ENCODE peak calls at places on chromosomes 5 and 9, in four cellular contexts. One of them, this sample, is unnamed.

GRCh38 chr5:159341914-159342313 is 11.6 kb upstream of the IL12B start:
- DNase-seq in NCI-H446 treated with DMSO at 0.1 percent for 48 hours: no peak
- DNase-seq in IMR-90: peak
- DNase-seq in SW 1271: peak
- DNase-seq in this sample: peak

GRCh38 chr9:136610426-136610825 is 52.3 kb upstream of the EGFL7 start:
- DNase-seq in NCI-H446 treated with DMSO at 0.1 percent for 48 hours: no peak
- DNase-seq in IMR-90: no peak
- DNase-seq in SW 1271: no peak
- DNase-seq in this sample: no peak

GRCh38 chr5:175728885-175729828 is 71.3 kb downstream of the HRH2 start:
- DNase-seq in NCI-H446 treated with DMSO at 0.1 percent for 48 hours: no peak
- DNase-seq in IMR-90: no peak
- DNase-seq in SW 1271: no peak
- DNase-seq in this sample: peak

GRCh38 chr5:6633469-6634326 is 458 bp downstream of the SRD5A1 start:
- DNase-seq in NCI-H446 treated with DMSO at 0.1 percent for 48 hours: peak
- DNase-seq in IMR-90: peak
- DNase-seq in SW 1271: peak
- DNase-seq in this sample: peak

GRCh38 chr9:112846528-112847488 is 43.9 kb downstream of the SLC46A2 start:
- DNase-seq in NCI-H446 treated with DMSO at 0.1 percent for 48 hours: no peak
- DNase-seq in IMR-90: peak
- DNase-seq in SW 1271: no peak
- DNase-seq in this sample: peak

GRCh38 chr5:169300468-169301385 is at the start of gene SLIT3:
- DNase-seq in NCI-H446 treated with DMSO at 0.1 percent for 48 hours: no peak
- DNase-seq in IMR-90: peak
- DNase-seq in SW 1271: peak
- DNase-seq in this sample: peak

GRCh38 chr9:32706004-32706749 is 70.7 kb upstream of the TAF1L start:
- DNase-seq in NCI-H446 treated with DMSO at 0.1 percent for 48 hours: no peak
- DNase-seq in IMR-90: peak
- DNase-seq in SW 1271: no peak
- DNase-seq in this sample: peak

GRCh38 chr9:125829743-125830142 is 82.6 kb downstream of the PBX3 start:
- DNase-seq in NCI-H446 treated with DMSO at 0.1 percent for 48 hours: no peak
- DNase-seq in IMR-90: peak
- DNase-seq in SW 1271: no peak
- DNase-seq in this sample: no peak

GRCh38 chr5:154646841-154647759 is 108.1 kb upstream of the LARP1 start:
- DNase-seq in NCI-H446 treated with DMSO at 0.1 percent for 48 hours: no peak
- DNase-seq in IMR-90: peak
- DNase-seq in SW 1271: no peak
- DNase-seq in this sample: no peak

GRCh38 chr5:140084466-140084865 is 29.4 kb upstream of the PURA start:
- DNase-seq in NCI-H446 treated with DMSO at 0.1 percent for 48 hours: no peak
- DNase-seq in IMR-90: no peak
- DNase-seq in SW 1271: no peak
- DNase-seq in this sample: no peak

GRCh38 chr9:126875780-126876510 is 15.5 kb downstream of the ZBTB34 start:
- DNase-seq in NCI-H446 treated with DMSO at 0.1 percent for 48 hours: no peak
- DNase-seq in IMR-90: no peak
- DNase-seq in SW 1271: no peak
- DNase-seq in this sample: no peak

GRCh38 chr5:39448504-39449128 is 23.8 kb upstream of the DAB2 start:
- DNase-seq in NCI-H446 treated with DMSO at 0.1 percent for 48 hours: no peak
- DNase-seq in IMR-90: no peak
- DNase-seq in SW 1271: no peak
- DNase-seq in this sample: no peak

GRCh38 chr9:22084336-22085035 is 75.4 kb upstream of the CDKN2B start:
- DNase-seq in NCI-H446 treated with DMSO at 0.1 percent for 48 hours: no peak
- DNase-seq in IMR-90: peak
- DNase-seq in SW 1271: no peak
- DNase-seq in this sample: peak

GRCh38 chr9:136882109-136882946 is 4.0 kb upstream of the TRAF2 start:
- DNase-seq in NCI-H446 treated with DMSO at 0.1 percent for 48 hours: no peak
- DNase-seq in IMR-90: peak
- DNase-seq in SW 1271: peak
- DNase-seq in this sample: peak

GRCh38 chr5:393846-394275 is 49.1 kb upstream of the EXOC3 start:
- DNase-seq in NCI-H446 treated with DMSO at 0.1 percent for 48 hours: no peak
- DNase-seq in IMR-90: peak
- DNase-seq in SW 1271: no peak
- DNase-seq in this sample: peak

GRCh38 chr5:142796492-142797109 is 26.4 kb downstream of the ARHGAP26 start:
- DNase-seq in NCI-H446 treated with DMSO at 0.1 percent for 48 hours: no peak
- DNase-seq in IMR-90: no peak
- DNase-seq in SW 1271: no peak
- DNase-seq in this sample: no peak

GRCh38 chr5:61678966-61679365 is 346.9 kb downstream of the ZSWIM6 start:
- DNase-seq in NCI-H446 treated with DMSO at 0.1 percent for 48 hours: no peak
- DNase-seq in IMR-90: no peak
- DNase-seq in SW 1271: no peak
- DNase-seq in this sample: no peak

GRCh38 chr5:143898914-143899591 is 87.1 kb downstream of the HMHB1 start:
- DNase-seq in NCI-H446 treated with DMSO at 0.1 percent for 48 hours: no peak
- DNase-seq in IMR-90: no peak
- DNase-seq in SW 1271: no peak
- DNase-seq in this sample: no peak

GRCh38 chr5:96718635-96719077 is 56.5 kb downstream of the CAST start:
- DNase-seq in NCI-H446 treated with DMSO at 0.1 percent for 48 hours: no peak
- DNase-seq in IMR-90: no peak
- DNase-seq in SW 1271: no peak
- DNase-seq in this sample: no peak

GRCh38 chr9:96617439-96618185 is 2.0 kb downstream of the CDC14B start:
- DNase-seq in NCI-H446 treated with DMSO at 0.1 percent for 48 hours: no peak
- DNase-seq in IMR-90: no peak
- DNase-seq in SW 1271: no peak
- DNase-seq in this sample: no peak

GRCh38 chr9:10062629-10063395 is 550.0 kb downstream of the PTPRD start:
- DNase-seq in NCI-H446 treated with DMSO at 0.1 percent for 48 hours: peak
- DNase-seq in IMR-90: peak
- DNase-seq in SW 1271: no peak
- DNase-seq in this sample: no peak

GRCh38 chr9:124239249-124240073 is 18.3 kb upstream of the NEK6 start:
- DNase-seq in NCI-H446 treated with DMSO at 0.1 percent for 48 hours: no peak
- DNase-seq in IMR-90: no peak
- DNase-seq in SW 1271: no peak
- DNase-seq in this sample: no peak

GRCh38 chr9:98132806-98133631 is 14.0 kb upstream of the TRIM14 start:
- DNase-seq in NCI-H446 treated with DMSO at 0.1 percent for 48 hours: no peak
- DNase-seq in IMR-90: no peak
- DNase-seq in SW 1271: no peak
- DNase-seq in this sample: no peak

GRCh38 chr5:164504141-164504772 is 998.8 kb downstream of the MAT2B start:
- DNase-seq in NCI-H446 treated with DMSO at 0.1 percent for 48 hours: peak
- DNase-seq in IMR-90: peak
- DNase-seq in SW 1271: peak
- DNase-seq in this sample: peak